ENCODE peak calls at places on chromosomes 6 and 20, in six cellular contexts. C is HT-29, N is substantia nigra, X is left cardiac atrium, D is kidney tubule cell, H is GM12865. S is an unnamed sample.

GRCh38 chr6:96468681-96469224 is 52.9 kb upstream of the UFL1 start:
- DNase-seq in C (no peak), N (no peak), X (no peak), D (no peak), H (peak), S (peak)

GRCh38 chr6:109440325-109441068 is at the start of the genes PPIL6 and SMPD2:
- DNase-seq in C (peak), N (peak), X (peak), D (peak), H (peak), S (peak)

GRCh38 chr6:46011241-46012085 is 4.2 kb downstream of the CLIC5 start:
- DNase-seq in C (peak), N (no peak), X (peak), D (peak), H (peak), S (no peak)

GRCh38 chr6:37516076-37516919 is 16.6 kb upstream of the CCDC167 start:
- DNase-seq in C (no peak), N (peak), X (peak), D (peak), H (peak), S (peak)

GRCh38 chr6:152110878-152111820 is 303.7 kb downstream of the ESR1 start:
- DNase-seq in C (no peak), N (no peak), X (peak), D (no peak), H (no peak), S (peak)

GRCh38 chr20:11905460-11906150 is 12.1 kb upstream of the BTBD3 start:
- DNase-seq in C (no peak), N (no peak), X (no peak), D (no peak), H (no peak), S (no peak)

GRCh38 chr6:2839195-2839981 is 2.3 kb downstream of the SERPINB1 start:
- DNase-seq in C (peak), N (no peak), X (no peak), D (peak), H (no peak), S (no peak)

GRCh38 chr6:48476257-48476656 is 365.3 kb upstream of the PTCHD4 start:
- DNase-seq in C (peak), N (no peak), X (no peak), D (peak), H (no peak), S (no peak)

GRCh38 chr20:55424968-55425367 is 580.4 kb downstream of the CBLN4 start:
- DNase-seq in C (no peak), N (no peak), X (no peak), D (no peak), H (no peak), S (no peak)

GRCh38 chr20:42678895-42679294 is 510.8 kb downstream of the PTPRT start:
- DNase-seq in C (peak), N (no peak), X (no peak), D (peak), H (no peak), S (no peak)

GRCh38 chr6:34809914-34810882 is 18.3 kb downstream of the BLTP3A start:
- DNase-seq in C (no peak), N (no peak), X (no peak), D (peak), H (no peak), S (no peak)

GRCh38 chr20:53660947-53661381 is 67.3 kb upstream of the ZNF217 start:
- DNase-seq in C (no peak), N (no peak), X (no peak), D (no peak), H (peak), S (no peak)

GRCh38 chr6:158684745-158685355 is 35.0 kb downstream of the SYTL3 start:
- DNase-seq in C (no peak), N (no peak), X (no peak), D (no peak), H (no peak), S (no peak)

GRCh38 chr6:143222758-143223334 is 162.2 kb downstream of the AIG1 start:
- DNase-seq in C (no peak), N (no peak), X (no peak), D (no peak), H (no peak), S (no peak)

GRCh38 chr20:57772349-57772964 is 62.6 kb upstream of the PMEPA1 start:
- DNase-seq in C (no peak), N (no peak), X (no peak), D (peak), H (peak), S (no peak)

GRCh38 chr6:82000551-82000950 is 247.0 kb downstream of the IBTK start:
- DNase-seq in C (no peak), N (no peak), X (no peak), D (no peak), H (no peak), S (no peak)

GRCh38 chr6:15672291-15672690 is 9.5 kb upstream of the DTNBP1 start:
- DNase-seq in C (no peak), N (no peak), X (no peak), D (no peak), H (no peak), S (no peak)

GRCh38 chr20:19100975-19101374 is 111.5 kb upstream of the SLC24A3 start:
- DNase-seq in C (no peak), N (no peak), X (no peak), D (no peak), H (no peak), S (no peak)

GRCh38 chr6:35058041-35058675 is 83.0 kb downstream of the TCP11 start:
- DNase-seq in C (no peak), N (no peak), X (no peak), D (no peak), H (no peak), S (peak)

GRCh38 chr6:158680441-158680840 is 30.6 kb downstream of the SYTL3 start:
- DNase-seq in C (no peak), N (no peak), X (no peak), D (no peak), H (no peak), S (no peak)

GRCh38 chr6:25277401-25277800 is 1.8 kb upstream of the CARMIL1 start:
- DNase-seq in C (no peak), N (no peak), X (no peak), D (no peak), H (no peak), S (no peak)

GRCh38 chr6:144335914-144336313 is 50.8 kb downstream of the UTRN start:
- DNase-seq in C (peak), N (no peak), X (no peak), D (peak), H (peak), S (no peak)

GRCh38 chr6:35752330-35752729 is 15.5 kb downstream of the ARMC12 start:
- DNase-seq in C (no peak), N (no peak), X (no peak), D (no peak), H (no peak), S (no peak)